ENCODE peak calls at places on chromosomes 5 and 9, in seven cellular contexts. N, V, S, K, D, J and W are unnamed samples.

GRCh38 chr5:100772011-100772410 is 131.1 kb downstream of the ST8SIA4 start:
- DNase-seq in N (no peak), V (no peak), S (no peak), K (no peak), D (no peak), J (no peak), W (no peak)

GRCh38 chr5:60823574-60823973 is 20.5 kb downstream of the ELOVL7 start:
- DNase-seq in N (no peak), V (no peak), S (no peak), K (no peak), D (no peak), J (no peak), W (no peak)

GRCh38 chr9:32572900-32573523 is at the start of gene NDUFB6:
- DNase-seq in N (peak; percentile 98), V (peak; percentile 85), S (peak; percentile 99), K (peak; percentile 95), D (peak; percentile 97), J (peak; percentile 98), W (peak; percentile 96)

GRCh38 chr9:81379655-81380054 is 309.7 kb downstream of the TLE1 start:
- DNase-seq in N (no peak), V (peak; percentile 45), S (no peak), K (no peak), D (no peak), J (no peak), W (no peak)

GRCh38 chr9:115373000-115373709 is 255.2 kb upstream of the TNC start:
- DNase-seq in N (no peak), V (peak; percentile 99), S (no peak), K (no peak), D (no peak), J (no peak), W (no peak)

GRCh38 chr9:90900130-90900529 is 98.5 kb downstream of the SYK start:
- DNase-seq in N (no peak), V (no peak), S (no peak), K (peak; percentile 49), D (peak; percentile 83), J (no peak), W (no peak)

GRCh38 chr5:120532835-120533234 is 68.7 kb downstream of the PRR16 start:
- DNase-seq in N (no peak), V (no peak), S (no peak), K (peak; percentile 66), D (no peak), J (no peak), W (no peak)

GRCh38 chr5:134506054-134507039 is 19.1 kb upstream of the JADE2 start:
- DNase-seq in N (no peak), V (no peak), S (no peak), K (peak; percentile 92), D (peak; percentile 90), J (peak; percentile 80), W (no peak)

GRCh38 chr5:100430268-100430900 is 104.8 kb upstream of the FAM174A start:
- DNase-seq in N (peak; percentile 53), V (no peak), S (peak; percentile 79), K (peak; percentile 57), D (peak; percentile 31), J (no peak), W (peak; percentile 52)

GRCh38 chr5:56829137-56829536 is 13.8 kb downstream of the MAP3K1 start:
- DNase-seq in N (no peak), V (peak; percentile 26), S (peak; percentile 61), K (no peak), D (no peak), J (no peak), W (no peak)

GRCh38 chr5:170639221-170639925 is 135.6 kb downstream of the KCNIP1 start:
- DNase-seq in N (no peak), V (no peak), S (no peak), K (no peak), D (no peak), J (peak; percentile 16), W (no peak)

GRCh38 chr5:181223729-181224389 is 778 bp downstream of the TRIM41 start:
- DNase-seq in N (peak; percentile 63), V (peak; percentile 32), S (peak; percentile 84), K (peak; percentile 89), D (no peak), J (peak; percentile 83), W (no peak)

GRCh38 chr5:172505403-172505759 is 51.1 kb upstream of the SH3PXD2B start:
- DNase-seq in N (no peak), V (no peak), S (no peak), K (peak; percentile 8), D (no peak), J (no peak), W (no peak)

GRCh38 chr5:132479073-132479811 is 11.3 kb downstream of the IRF1 start:
- DNase-seq in N (no peak), V (no peak), S (no peak), K (no peak), D (peak; percentile 3), J (no peak), W (no peak)

GRCh38 chr5:132476853-132477729 is 13.5 kb downstream of the IRF1 start:
- DNase-seq in N (no peak), V (no peak), S (no peak), K (no peak), D (no peak), J (peak; percentile 53), W (no peak)

GRCh38 chr5:132475939-132476852 is 14.4 kb downstream of the IRF1 start:
- DNase-seq in N (no peak), V (no peak), S (no peak), K (no peak), D (no peak), J (peak; percentile 29), W (no peak)

GRCh38 chr5:132478498-132478855 is 12.1 kb downstream of the IRF1 start:
- DNase-seq in N (no peak), V (no peak), S (no peak), K (no peak), D (peak; percentile 46), J (peak; percentile 40), W (no peak)

DNA sequence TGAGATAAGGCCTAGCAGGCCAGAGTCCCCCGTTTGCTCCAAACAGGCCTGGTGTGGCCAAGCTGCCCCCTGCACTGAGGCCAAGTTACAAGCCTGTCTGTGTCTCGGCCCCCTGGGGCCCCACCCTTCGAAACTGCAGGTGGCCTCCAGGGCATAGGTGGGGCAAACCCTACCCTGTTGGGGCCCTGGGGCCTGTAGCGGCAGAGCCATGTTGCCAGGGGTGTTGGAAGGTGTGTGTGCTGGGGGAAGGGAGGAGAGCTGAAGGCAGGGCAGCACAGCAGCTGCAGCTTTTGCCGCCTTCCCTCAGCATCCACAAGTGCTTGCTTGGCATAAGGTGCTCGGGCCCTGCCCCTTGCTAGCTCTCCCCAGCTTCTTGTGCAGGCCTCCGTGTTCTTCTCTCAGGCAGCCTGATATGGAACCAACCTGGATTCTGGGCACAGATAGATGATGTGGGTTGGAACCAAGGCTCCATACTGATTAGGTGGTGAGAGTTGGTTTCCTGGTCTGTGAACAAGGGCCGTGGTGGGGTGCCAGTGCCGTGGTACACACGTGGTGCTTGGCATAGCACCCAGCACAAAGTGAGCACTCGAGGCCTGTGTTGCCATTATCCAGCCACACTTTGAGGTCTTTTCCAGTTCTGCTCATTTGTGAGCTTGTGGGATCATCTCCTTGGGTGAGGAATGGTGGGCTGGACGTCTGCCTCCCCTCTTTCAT is 12.6 kb downstream of the IRF1 start:
- DNase-seq in N (no peak), V (no peak), S (no peak), K (no peak), D (no peak), J (peak; percentile 56), W (peak; percentile 45)
- H3K27ac ChIP-seq in N (no peak overlapping the region), V (no peak overlapping the region), S (no peak overlapping the region), K (no peak overlapping the region), D (no peak overlapping the region), J (peak overlapping the region; percentile 58), W (no peak overlapping the region)

GRCh38 chr9:93899609-93900435 is 55.3 kb downstream of the BARX1 start:
- DNase-seq in N (no peak), V (no peak), S (no peak), K (no peak), D (no peak), J (peak; percentile 40), W (no peak)
- H3K27ac ChIP-seq in N (no peak overlapping the region), V (no peak overlapping the region), S (no peak overlapping the region), K (no peak overlapping the region), D (no peak overlapping the region), J (no peak overlapping the region), W (no peak overlapping the region)

DNA sequence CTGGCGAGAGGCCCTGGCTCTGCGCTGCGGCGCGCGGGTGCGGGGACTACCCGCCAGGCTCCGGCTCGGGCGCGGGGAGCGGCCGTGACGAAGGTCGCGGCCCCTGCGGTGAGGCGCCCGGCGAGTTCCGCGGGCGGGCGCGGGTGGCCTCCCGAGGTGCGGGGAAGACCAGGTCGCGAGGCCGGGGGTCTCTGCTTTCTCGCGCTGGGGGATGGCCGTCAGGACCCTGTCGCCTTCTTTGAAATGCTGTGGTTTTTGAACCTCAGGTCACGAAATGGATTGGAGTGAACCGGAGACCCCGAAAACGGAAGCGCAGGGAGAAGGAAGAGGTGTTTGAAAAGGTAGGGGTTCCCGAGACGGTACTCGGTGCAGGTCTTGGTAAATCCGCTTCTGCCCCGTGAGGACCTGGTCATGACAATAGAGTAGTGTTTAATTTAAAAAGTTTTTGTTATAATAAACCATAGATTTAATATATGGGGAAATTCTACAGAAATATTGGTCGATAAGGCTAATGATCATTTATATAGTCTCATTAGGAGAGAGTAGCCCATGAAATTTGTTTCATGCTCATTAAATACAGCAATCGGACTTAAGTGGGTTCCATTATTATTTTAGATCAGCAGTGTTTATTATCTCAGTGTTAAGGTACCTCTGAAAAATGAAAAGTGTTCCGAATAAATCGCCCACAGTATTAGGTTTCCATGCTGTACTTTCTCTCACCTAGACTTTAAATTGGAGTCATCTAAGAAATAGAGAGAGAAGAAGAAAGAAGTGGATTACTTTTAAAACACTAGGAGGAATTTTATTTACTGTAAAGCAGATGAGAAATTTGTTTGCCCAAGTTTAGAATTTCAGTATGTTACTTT is 279.0 kb downstream of the AOPEP start:
- DNase-seq in N (no peak), V (no peak), S (no peak), K (no peak), D (peak; percentile 66), J (no peak), W (no peak)
- H3K27ac ChIP-seq in N (no peak overlapping the region), V (peak overlapping the region; percentile 94), S (no peak overlapping the region), K (no peak overlapping the region), D (peak overlapping the region; percentile 100), J (peak overlapping the region; percentile 94), W (no peak overlapping the region)

GRCh38 chr5:76371955-76372319 is 31.1 kb upstream of the IQGAP2 start:
- DNase-seq in N (no peak), V (peak; percentile 8), S (no peak), K (no peak), D (no peak), J (no peak), W (no peak)
- H3K27ac ChIP-seq in N (no peak overlapping the region), V (no peak overlapping the region), S (no peak overlapping the region), K (no peak overlapping the region), D (no peak overlapping the region), J (no peak overlapping the region), W (no peak overlapping the region)